ENCODE peak calls at places on chromosome 10, in six cellular contexts. N, W, X, E, Q and K are unnamed samples.

GRCh38 chr10:69045441-69046300 is 42.2 kb upstream of the SRGN start:
- DNase-seq in Q (peak; percentile 68), W (no peak), N (no peak), X (no peak), E (peak; percentile 17), K (no peak)

GRCh38 chr10:62541811-62542210 is 167.6 kb downstream of the ZNF365 start:
- DNase-seq in X (no peak), Q (no peak), E (no peak), N (no peak), W (no peak), K (no peak)

GRCh38 chr10:99770408-99771045 is 11.9 kb upstream of the ABCC2 start:
- DNase-seq in E (no peak), W (no peak), Q (no peak), N (no peak), X (no peak), K (no peak)

GRCh38 chr10:128080231-128080630 is 46.0 kb downstream of the MKI67 start:
- DNase-seq in W (no peak), E (no peak), N (no peak), Q (no peak), X (no peak), K (no peak)

GRCh38 chr10:78458983-78459638 is 425.4 kb downstream of the RPS24 start:
- DNase-seq in N (peak; percentile 64), W (peak; percentile 78), Q (peak; percentile 100), X (peak; percentile 43), E (peak; percentile 78), K (no peak)

GRCh38 chr10:117216611-117217195 is 19.4 kb downstream of the KCNK18 start:
- DNase-seq in N (peak; percentile 75), Q (peak; percentile 60), W (peak; percentile 80), X (peak; percentile 10), E (peak; percentile 32), K (peak; percentile 94)

GRCh38 chr10:102408081-102408727 is 10.4 kb downstream of the PSD start:
- DNase-seq in X (no peak), Q (no peak), W (no peak), N (no peak), E (no peak), K (no peak)

GRCh38 chr10:43471146-43471545 is 34.2 kb downstream of the ZNF487 start:
- DNase-seq in X (no peak), E (no peak), N (no peak), W (no peak), Q (no peak), K (no peak)

GRCh38 chr10:3803884-3804741 is 19.1 kb upstream of the KLF6 start:
- DNase-seq in X (no peak), Q (no peak), W (no peak), E (no peak), N (no peak), K (no peak)

GRCh38 chr10:49271346-49271745 is 27.6 kb upstream of the C10orf71 start:
- DNase-seq in E (no peak), Q (no peak), X (no peak), N (no peak), W (no peak), K (no peak)